ENCODE peak calls at places on chromosomes 5 and 9, in ten cellular contexts. One of them, this sample, is unnamed. For H3K27me3, the result is how much of the 10 kb centered on the place peaks cover.

GRCh38 chr9:129250786-129251185 is 72.7 kb upstream of the IER5L start:
- DNase-seq in PC-9: no peak
- DNase-seq in WERI-Rb-1: no peak
- DNase-seq in hepatocyte: no peak
- DNase-seq in lung: no peak
- DNase-seq in PC-3: peak
- DNase-seq in upper lobe of right lung: no peak
- DNase-seq in transverse colon: no peak
- DNase-seq in tibial artery: no peak
- DNase-seq in tibial nerve: no peak
- DNase-seq in this sample: no peak

GRCh38 chr5:98969400-98969799 is 40.6 kb upstream of the CHD1 start:
- DNase-seq in PC-9: no peak
- DNase-seq in WERI-Rb-1: no peak
- DNase-seq in hepatocyte: no peak
- DNase-seq in lung: no peak
- DNase-seq in PC-3: no peak
- DNase-seq in upper lobe of right lung: no peak
- DNase-seq in transverse colon: no peak
- DNase-seq in tibial artery: no peak
- DNase-seq in tibial nerve: no peak
- DNase-seq in this sample: no peak

GRCh38 chr9:32384002-32384363 is 460 bp upstream of the ACO1 start:
- DNase-seq in PC-9: peak
- DNase-seq in WERI-Rb-1: peak
- DNase-seq in hepatocyte: no peak
- DNase-seq in lung: no peak
- DNase-seq in PC-3: no peak
- DNase-seq in upper lobe of right lung: no peak
- DNase-seq in transverse colon: no peak
- DNase-seq in tibial artery: no peak
- DNase-seq in tibial nerve: no peak
- DNase-seq in this sample: no peak

GRCh38 chr9:87324613-87325194 is 173.0 kb upstream of the DAPK1 start:
- DNase-seq in PC-9: peak
- DNase-seq in WERI-Rb-1: no peak
- DNase-seq in hepatocyte: peak
- DNase-seq in lung: no peak
- DNase-seq in PC-3: peak
- DNase-seq in upper lobe of right lung: no peak
- DNase-seq in transverse colon: no peak
- DNase-seq in tibial artery: no peak
- DNase-seq in tibial nerve: no peak
- DNase-seq in this sample: no peak

GRCh38 chr5:96151891-96152290 is 190.2 kb upstream of the ELL2 start:
- DNase-seq in PC-9: no peak
- DNase-seq in WERI-Rb-1: no peak
- DNase-seq in hepatocyte: no peak
- DNase-seq in lung: no peak
- DNase-seq in PC-3: peak
- DNase-seq in upper lobe of right lung: no peak
- DNase-seq in transverse colon: no peak
- DNase-seq in tibial artery: peak
- DNase-seq in tibial nerve: no peak
- DNase-seq in this sample: no peak

GRCh38 chr9:89175739-89176360 is 2.8 kb downstream of the SHC3 start:
- DNase-seq in PC-9: no peak
- DNase-seq in WERI-Rb-1: no peak
- DNase-seq in hepatocyte: no peak
- DNase-seq in lung: no peak
- DNase-seq in PC-3: no peak
- DNase-seq in upper lobe of right lung: no peak
- DNase-seq in transverse colon: no peak
- DNase-seq in tibial artery: no peak
- DNase-seq in tibial nerve: no peak
- DNase-seq in this sample: no peak

GRCh38 chr5:5290674-5291334 is 131.7 kb upstream of the ICE1 start:
- DNase-seq in PC-9: no peak
- DNase-seq in WERI-Rb-1: no peak
- DNase-seq in hepatocyte: no peak
- DNase-seq in lung: no peak
- DNase-seq in PC-3: no peak
- DNase-seq in upper lobe of right lung: no peak
- DNase-seq in transverse colon: no peak
- DNase-seq in tibial artery: no peak
- DNase-seq in tibial nerve: no peak
- DNase-seq in this sample: no peak

GRCh38 chr5:121746763-121747162 is 104.9 kb upstream of the FTMT start:
- DNase-seq in PC-9: no peak
- DNase-seq in WERI-Rb-1: no peak
- DNase-seq in hepatocyte: no peak
- DNase-seq in lung: no peak
- DNase-seq in PC-3: no peak
- DNase-seq in upper lobe of right lung: no peak
- DNase-seq in transverse colon: no peak
- DNase-seq in tibial artery: no peak
- DNase-seq in tibial nerve: no peak
- DNase-seq in this sample: no peak

GRCh38 chr5:150141544-150142188 is 14.0 kb downstream of the PDGFRB start:
- DNase-seq in PC-9: peak
- DNase-seq in WERI-Rb-1: no peak
- DNase-seq in hepatocyte: no peak
- DNase-seq in lung: no peak
- DNase-seq in PC-3: no peak
- DNase-seq in upper lobe of right lung: no peak
- DNase-seq in transverse colon: no peak
- DNase-seq in tibial artery: no peak
- DNase-seq in tibial nerve: no peak
- DNase-seq in this sample: no peak

GRCh38 chr5:943874-944620 is 51.4 kb downstream of the TRIP13 start:
- DNase-seq in PC-9: no peak
- DNase-seq in WERI-Rb-1: peak
- DNase-seq in hepatocyte: no peak
- DNase-seq in lung: no peak
- DNase-seq in PC-3: no peak
- DNase-seq in upper lobe of right lung: peak
- DNase-seq in transverse colon: no peak
- DNase-seq in tibial artery: no peak
- DNase-seq in tibial nerve: no peak
- DNase-seq in this sample: no peak

GRCh38 chr9:133233681-133234432 is 24.8 kb upstream of the OBP2B start:
- DNase-seq in PC-9: no peak
- DNase-seq in WERI-Rb-1: no peak
- DNase-seq in hepatocyte: no peak
- DNase-seq in lung: no peak
- DNase-seq in PC-3: no peak
- DNase-seq in upper lobe of right lung: no peak
- DNase-seq in transverse colon: no peak
- DNase-seq in tibial artery: no peak
- DNase-seq in tibial nerve: no peak
- DNase-seq in this sample: no peak

GRCh38 chr5:150320048-150320555 is 17.4 kb upstream of the ARSI start:
- DNase-seq in PC-9: peak
- DNase-seq in WERI-Rb-1: no peak
- DNase-seq in hepatocyte: peak
- DNase-seq in lung: peak
- DNase-seq in PC-3: peak
- DNase-seq in upper lobe of right lung: no peak
- DNase-seq in transverse colon: peak
- DNase-seq in tibial artery: peak
- DNase-seq in tibial nerve: peak
- DNase-seq in this sample: peak

GRCh38 chr5:82073179-82073578 is 101.4 kb downstream of the ATG10 start:
- DNase-seq in PC-9: no peak
- DNase-seq in WERI-Rb-1: no peak
- DNase-seq in hepatocyte: no peak
- DNase-seq in lung: no peak
- DNase-seq in PC-3: no peak
- DNase-seq in upper lobe of right lung: no peak
- DNase-seq in transverse colon: no peak
- DNase-seq in tibial artery: no peak
- DNase-seq in tibial nerve: no peak
- DNase-seq in this sample: no peak

GRCh38 chr9:36166150-36166927 is 2.8 kb upstream of the CCIN start:
- DNase-seq in PC-9: peak
- DNase-seq in WERI-Rb-1: peak
- DNase-seq in hepatocyte: peak
- DNase-seq in lung: peak
- DNase-seq in PC-3: peak
- DNase-seq in upper lobe of right lung: peak
- DNase-seq in transverse colon: peak
- DNase-seq in tibial artery: peak
- DNase-seq in tibial nerve: peak
- DNase-seq in this sample: no peak
- TF ChIP-seq CTCF in PC-9: peak
- TF ChIP-seq CTCF in WERI-Rb-1: peak
- TF ChIP-seq CTCF in hepatocyte: peak
- TF ChIP-seq CTCF in lung: peak
- TF ChIP-seq CTCF in PC-3: peak
- TF ChIP-seq CTCF in upper lobe of right lung: peak
- TF ChIP-seq CTCF in transverse colon: peak
- TF ChIP-seq CTCF in tibial artery: peak
- TF ChIP-seq CTCF in tibial nerve: peak
- TF ChIP-seq CTCF in this sample: peak

GRCh38 chr9:137232510-137232909 is 1.8 kb downstream of the SLC34A3 start:
- DNase-seq in PC-9: no peak
- DNase-seq in WERI-Rb-1: no peak
- DNase-seq in hepatocyte: no peak
- DNase-seq in lung: no peak
- DNase-seq in PC-3: no peak
- DNase-seq in upper lobe of right lung: no peak
- DNase-seq in transverse colon: no peak
- DNase-seq in tibial artery: no peak
- DNase-seq in tibial nerve: no peak
- DNase-seq in this sample: no peak
- H3K27me3 ChIP-seq in PC-9: under half
- H3K27me3 ChIP-seq in WERI-Rb-1: under half
- H3K27me3 ChIP-seq in hepatocyte: under half
- H3K27me3 ChIP-seq in lung: under half
- H3K27me3 ChIP-seq in PC-3: under half
- H3K27me3 ChIP-seq in upper lobe of right lung: half or more
- H3K27me3 ChIP-seq in transverse colon: half or more
- H3K27me3 ChIP-seq in tibial artery: under half
- H3K27me3 ChIP-seq in tibial nerve: under half
- H3K27me3 ChIP-seq in this sample: half or more

DNA sequence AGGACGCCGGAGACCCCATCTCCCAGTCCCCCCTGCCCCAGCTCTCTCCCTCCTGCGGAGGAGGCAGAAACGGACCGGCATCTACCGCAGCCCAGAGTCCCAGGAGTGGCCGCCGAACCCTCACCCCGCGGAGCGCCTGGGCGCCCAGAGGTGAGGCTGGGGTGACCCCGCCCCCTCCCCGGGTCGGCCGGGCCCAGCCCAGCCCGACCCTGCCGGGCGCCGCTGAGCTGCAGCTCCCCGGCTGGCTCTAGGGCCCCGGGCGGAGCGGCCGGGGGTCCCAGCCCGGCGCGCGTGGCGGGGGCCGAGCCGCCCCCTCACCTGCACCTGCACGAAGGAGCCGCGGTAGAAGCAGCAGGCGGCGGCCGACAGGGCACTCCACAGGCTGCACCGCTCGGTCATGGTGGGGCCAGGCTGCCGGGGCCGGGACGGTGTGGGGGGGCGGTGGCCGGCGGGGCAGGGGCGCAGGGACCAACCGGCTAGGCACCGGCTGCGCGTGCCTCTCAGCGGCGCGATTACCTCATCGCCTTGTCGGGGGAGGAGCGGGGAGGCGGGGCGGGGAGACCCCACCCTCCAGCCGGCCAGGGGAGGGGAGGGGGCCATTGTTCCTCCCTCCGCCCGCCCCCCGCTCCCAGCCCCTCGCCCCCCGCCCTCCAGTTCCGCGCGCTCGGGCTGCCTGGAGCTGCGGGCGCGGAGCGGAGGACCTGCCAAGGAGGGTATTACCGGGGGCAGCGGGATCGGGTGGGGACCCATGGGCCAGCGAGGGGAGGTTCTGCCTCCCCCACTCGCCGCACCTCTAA is 19.9 kb upstream of the TOR2A start:
- DNase-seq in PC-9: no peak
- DNase-seq in WERI-Rb-1: peak
- DNase-seq in hepatocyte: no peak
- DNase-seq in lung: no peak
- DNase-seq in PC-3: no peak
- DNase-seq in upper lobe of right lung: no peak
- DNase-seq in transverse colon: no peak
- DNase-seq in tibial artery: no peak
- DNase-seq in tibial nerve: no peak
- DNase-seq in this sample: no peak
- H3K4me3 ChIP-seq in PC-9: no peak
- H3K4me3 ChIP-seq in WERI-Rb-1: peak
- H3K4me3 ChIP-seq in hepatocyte: no peak
- H3K4me3 ChIP-seq in lung: no peak
- H3K4me3 ChIP-seq in PC-3: no peak
- H3K4me3 ChIP-seq in upper lobe of right lung: peak
- H3K4me3 ChIP-seq in transverse colon: no peak
- H3K4me3 ChIP-seq in tibial artery: no peak
- H3K4me3 ChIP-seq in tibial nerve: no peak
- H3K4me3 ChIP-seq in this sample: no peak

GRCh38 chr9:95096807-95097206 is 220.7 kb downstream of the FANCC start:
- DNase-seq in PC-9: no peak
- DNase-seq in WERI-Rb-1: no peak
- DNase-seq in hepatocyte: no peak
- DNase-seq in lung: no peak
- DNase-seq in PC-3: no peak
- DNase-seq in upper lobe of right lung: no peak
- DNase-seq in transverse colon: no peak
- DNase-seq in tibial artery: no peak
- DNase-seq in tibial nerve: no peak
- DNase-seq in this sample: no peak
- TF ChIP-seq CTCF in PC-9: no peak
- TF ChIP-seq CTCF in WERI-Rb-1: peak
- TF ChIP-seq CTCF in hepatocyte: no peak
- TF ChIP-seq CTCF in lung: no peak
- TF ChIP-seq CTCF in PC-3: no peak
- TF ChIP-seq CTCF in upper lobe of right lung: no peak
- TF ChIP-seq CTCF in transverse colon: no peak
- TF ChIP-seq CTCF in tibial artery: no peak
- TF ChIP-seq CTCF in tibial nerve: no peak
- TF ChIP-seq CTCF in this sample: no peak

GRCh38 chr9:97966493-97966892 is 16.6 kb upstream of the ANP32B start:
- DNase-seq in PC-9: no peak
- DNase-seq in WERI-Rb-1: no peak
- DNase-seq in hepatocyte: no peak
- DNase-seq in lung: no peak
- DNase-seq in PC-3: no peak
- DNase-seq in upper lobe of right lung: no peak
- DNase-seq in transverse colon: no peak
- DNase-seq in tibial artery: no peak
- DNase-seq in tibial nerve: no peak
- DNase-seq in this sample: no peak
- H3K27me3 ChIP-seq in PC-9: under half
- H3K27me3 ChIP-seq in WERI-Rb-1: under half
- H3K27me3 ChIP-seq in hepatocyte: under half
- H3K27me3 ChIP-seq in lung: under half
- H3K27me3 ChIP-seq in PC-3: under half
- H3K27me3 ChIP-seq in upper lobe of right lung: under half
- H3K27me3 ChIP-seq in transverse colon: under half
- H3K27me3 ChIP-seq in tibial artery: under half
- H3K27me3 ChIP-seq in tibial nerve: under half
- H3K27me3 ChIP-seq in this sample: under half

DNA sequence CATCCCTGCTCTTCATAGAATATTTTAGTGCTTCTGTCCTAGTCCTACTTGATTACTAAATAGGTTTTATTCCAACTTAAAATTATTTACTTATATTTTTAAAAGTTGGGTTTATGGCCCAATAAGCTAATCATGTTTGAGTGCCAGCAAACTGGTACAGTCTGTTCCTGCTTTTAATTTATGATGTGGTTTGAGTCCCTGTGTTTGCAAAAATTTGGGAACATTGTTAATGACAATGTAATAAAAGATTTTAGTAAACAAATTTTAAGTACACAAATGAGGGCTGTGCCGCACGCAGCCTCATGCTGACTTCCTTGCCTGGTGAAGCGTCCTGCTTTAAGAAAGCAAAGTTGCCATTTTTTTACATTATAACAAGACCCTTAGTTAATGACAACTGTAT is 96.9 kb upstream of the MAP1B start:
- DNase-seq in PC-9: no peak
- DNase-seq in WERI-Rb-1: no peak
- DNase-seq in hepatocyte: no peak
- DNase-seq in lung: no peak
- DNase-seq in PC-3: no peak
- DNase-seq in upper lobe of right lung: no peak
- DNase-seq in transverse colon: no peak
- DNase-seq in tibial artery: no peak
- DNase-seq in tibial nerve: no peak
- DNase-seq in this sample: no peak
- H3K4me3 ChIP-seq in PC-9: no peak
- H3K4me3 ChIP-seq in WERI-Rb-1: no peak
- H3K4me3 ChIP-seq in hepatocyte: no peak
- H3K4me3 ChIP-seq in lung: no peak
- H3K4me3 ChIP-seq in PC-3: no peak
- H3K4me3 ChIP-seq in upper lobe of right lung: no peak
- H3K4me3 ChIP-seq in transverse colon: no peak
- H3K4me3 ChIP-seq in tibial artery: no peak
- H3K4me3 ChIP-seq in tibial nerve: no peak
- H3K4me3 ChIP-seq in this sample: no peak